ENCODE peak calls at places on chromosomes 11 and 22, in five cellular contexts. N is fibroblast of lung, J is IMR-90, E is endodermal cell, G is colonic mucosa. L is an unnamed sample. For H3K9me3, the result is how much of the 10 kb centered on the place peaks cover.

GRCh38 chr11:34552270-34552669 is 38.7 kb upstream of the ELF5 start:
- DNase-seq in N (no peak), J (no peak), E (no peak), G (no peak), L (no peak)

GRCh38 chr11:7901319-7901854 is 29.7 kb downstream of the OR10A6 start:
- DNase-seq in N (no peak), J (no peak), E (no peak), G (no peak), L (no peak)

GRCh38 chr11:77093987-77094840 is 8.4 kb upstream of the OMP start:
- DNase-seq in N (no peak), J (no peak), E (no peak), G (no peak), L (peak)

GRCh38 chr22:18068381-18068988 is 9.3 kb upstream of the PEX26 start:
- DNase-seq in N (peak), J (peak), E (no peak), G (no peak), L (no peak)

GRCh38 chr22:18994780-18995711 is 59.0 kb upstream of the PRODH start:
- DNase-seq in N (no peak), J (no peak), E (peak), G (no peak), L (peak)

GRCh38 chr11:11969380-11970215 is 38.8 kb downstream of the DKK3 start:
- DNase-seq in N (no peak), J (no peak), E (no peak), G (no peak), L (no peak)

GRCh38 chr22:36021649-36022048 is 7.0 kb downstream of the RBFOX2 start:
- DNase-seq in N (peak), J (no peak), E (no peak), G (no peak), L (no peak)

GRCh38 chr22:23305922-23306374 is 125.6 kb downstream of the BCR start:
- DNase-seq in N (peak), J (peak), E (no peak), G (no peak), L (peak)

GRCh38 chr11:62017878-62018642 is 50.6 kb upstream of the FTH1 start:
- DNase-seq in N (no peak), J (no peak), E (no peak), G (no peak), L (no peak)

GRCh38 chr11:12044799-12045198 is 36.4 kb upstream of the DKK3 start:
- DNase-seq in N (no peak), J (no peak), E (no peak), G (no peak), L (no peak)

GRCh38 chr11:2813141-2813908 is 72.2 kb downstream of the CDKN1C start:
- DNase-seq in N (peak), J (peak), E (no peak), G (no peak), L (no peak)

GRCh38 chr22:39311592-39312400 is 7.6 kb downstream of the RPL3 start:
- DNase-seq in N (no peak), J (no peak), E (peak), G (no peak), L (no peak)

GRCh38 chr11:3796796-3797328 is 492 bp downstream of the NUP98 start:
- DNase-seq in N (no peak), J (no peak), E (no peak), G (no peak), L (no peak)

GRCh38 chr11:9840460-9841004 is 176.7 kb downstream of the SWAP70 start:
- DNase-seq in N (no peak), J (no peak), E (no peak), G (no peak), L (no peak)

GRCh38 chr11:100752371-100753073 is 65.4 kb downstream of the ARHGAP42 start:
- DNase-seq in N (no peak), J (no peak), E (no peak), G (no peak), L (no peak)

GRCh38 chr22:37269930-37270678 is 12.2 kb upstream of the CYTH4 start:
- DNase-seq in N (no peak), J (no peak), E (no peak), G (no peak), L (no peak)

GRCh38 chr11:34044664-34045485 is 6.7 kb upstream of the CAPRIN1 start:
- DNase-seq in N (peak), J (peak), E (peak), G (no peak), L (no peak)

GRCh38 chr11:78295347-78295746 is 106.6 kb downstream of the USP35 start:
- DNase-seq in N (no peak), J (no peak), E (no peak), G (no peak), L (no peak)

GRCh38 chr11:117443269-117444186 is 115.9 kb downstream of the CEP164 start:
- DNase-seq in N (peak), J (peak), E (peak), G (peak), L (peak)

GRCh38 chr11:111344032-111344431 is 35.0 kb downstream of the POU2AF1 start:
- DNase-seq in N (peak), J (peak), E (peak), G (no peak), L (no peak)

GRCh38 chr11:76209956-76210885 is 3.9 kb upstream of the WNT11 start:
- DNase-seq in N (peak), J (peak), E (peak), G (peak), L (peak)

GRCh38 chr11:57049749-57050148 is 61.0 kb downstream of the OR5AK2 start:
- DNase-seq in N (no peak), J (no peak), E (no peak), G (no peak), L (no peak)

GRCh38 chr11:85661972-85662664 is 2.8 kb downstream of the CREBZF start:
- DNase-seq in N (peak), J (peak), E (no peak), G (no peak), L (no peak)

GRCh38 chr11:67642490-67643120 is 3.0 kb upstream of the TBX10 start:
- DNase-seq in N (no peak), J (no peak), E (no peak), G (peak), L (no peak)

GRCh38 chr11:119417726-119418540 is 5.0 kb downstream of the THY1 start:
- DNase-seq in N (peak), J (peak), E (no peak), G (no peak), L (no peak)

GRCh38 chr22:23888615-23889401 is 5.4 kb upstream of the MIF start:
- DNase-seq in N (peak), J (peak), E (peak), G (no peak), L (no peak)

GRCh38 chr11:122723576-122723975 is 68.1 kb downstream of the UBASH3B start:
- DNase-seq in N (no peak), J (peak), E (no peak), G (no peak), L (no peak)

GRCh38 chr22:33405194-33405593 is 347.0 kb upstream of the SYN3 start:
- DNase-seq in N (no peak), J (no peak), E (no peak), G (no peak), L (peak)

GRCh38 chr11:24357620-24358386 is 139.1 kb upstream of the LUZP2 start:
- DNase-seq in N (no peak), J (no peak), E (peak), G (no peak), L (no peak)

GRCh38 chr22:46753360-46753759 is 9.1 kb upstream of the TBC1D22A start:
- DNase-seq in N (no peak), J (no peak), E (no peak), G (no peak), L (no peak)

GRCh38 chr11:130451261-130452019 is 3.0 kb downstream of the ADAMTS15 start:
- DNase-seq in N (peak), J (peak), E (no peak), G (peak), L (no peak)

GRCh38 chr11:99822846-99823565 is 802.3 kb downstream of the CNTN5 start:
- DNase-seq in N (no peak), J (peak), E (no peak), G (no peak), L (no peak)

GRCh38 chr11:29657709-29658108 is 359.1 kb downstream of the KCNA4 start:
- DNase-seq in N (no peak), J (no peak), E (no peak), G (no peak), L (no peak)

GRCh38 chr11:37786214-37786755 is 1188.2 kb upstream of the RAG2 start:
- DNase-seq in N (peak), J (peak), E (no peak), G (no peak), L (no peak)

GRCh38 chr11:123273616-123274015 is 78.6 kb upstream of the CLMP start:
- DNase-seq in N (no peak), J (no peak), E (no peak), G (no peak), L (no peak)

DNA sequence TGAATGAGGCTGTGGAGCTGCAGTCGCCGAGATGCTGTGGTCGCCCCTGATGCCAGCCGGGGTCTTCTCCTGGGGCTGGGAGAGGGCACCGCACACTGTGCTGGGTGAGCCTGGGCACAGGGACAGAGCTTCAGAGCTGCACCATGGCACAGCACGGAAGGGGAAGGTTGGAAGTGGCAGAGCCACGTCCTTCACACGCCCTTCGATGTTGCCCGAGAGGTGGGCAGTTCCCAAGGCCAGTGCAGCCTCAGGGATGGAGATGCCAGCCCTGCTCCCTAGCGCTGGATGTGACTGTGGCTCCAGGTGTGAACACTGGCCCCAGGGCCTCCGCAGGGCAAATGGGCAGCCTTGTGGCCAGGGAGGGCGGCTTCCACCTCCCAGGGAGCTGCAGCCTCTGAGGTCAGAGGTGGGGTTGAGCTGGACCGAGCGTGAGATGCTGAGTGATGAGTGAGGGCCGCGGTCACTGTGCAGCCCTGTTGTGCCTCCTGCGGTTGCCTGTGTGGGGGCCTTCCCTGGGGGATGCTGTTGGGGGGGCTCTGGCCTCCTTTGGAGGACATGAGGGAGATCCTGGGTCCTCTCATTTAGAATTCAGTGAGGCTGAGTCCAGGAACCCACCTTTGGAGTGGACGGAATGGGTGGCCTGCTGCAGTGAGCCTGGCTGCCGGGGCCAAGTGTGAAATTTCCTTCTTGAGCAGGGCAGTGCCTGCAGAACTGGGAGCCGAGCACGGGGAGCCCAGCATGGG is 1090.0 kb downstream of the BRD1 start:
- DNase-seq in N (no peak), J (no peak), E (no peak), G (no peak), L (no peak)
- H3K9me3 ChIP-seq in N (under half), J (half or more), E (under half), G (under half), L (under half)

GRCh38 chr11:69992943-69993694 is 85.0 kb upstream of the ANO1 start:
- DNase-seq in N (no peak), J (no peak), E (no peak), G (peak), L (no peak)
- H3K9me3 ChIP-seq in N (under half), J (under half), E (under half), G (under half), L (under half)

GRCh38 chr11:64130618-64131017 is 35.3 kb downstream of the MACROD1 start:
- DNase-seq in N (no peak), J (no peak), E (no peak), G (no peak), L (peak)

GRCh38 chr11:64132388-64132771 is 33.5 kb downstream of the MACROD1 start:
- DNase-seq in N (no peak), J (no peak), E (no peak), G (no peak), L (no peak)

GRCh38 chr11:64134963-64135362 is 30.9 kb downstream of the MACROD1 start:
- DNase-seq in N (no peak), J (no peak), E (no peak), G (no peak), L (no peak)

GRCh38 chr11:64131657-64132387 is 34.1 kb downstream of the MACROD1 start:
- DNase-seq in N (no peak), J (no peak), E (no peak), G (no peak), L (no peak)

DNA sequence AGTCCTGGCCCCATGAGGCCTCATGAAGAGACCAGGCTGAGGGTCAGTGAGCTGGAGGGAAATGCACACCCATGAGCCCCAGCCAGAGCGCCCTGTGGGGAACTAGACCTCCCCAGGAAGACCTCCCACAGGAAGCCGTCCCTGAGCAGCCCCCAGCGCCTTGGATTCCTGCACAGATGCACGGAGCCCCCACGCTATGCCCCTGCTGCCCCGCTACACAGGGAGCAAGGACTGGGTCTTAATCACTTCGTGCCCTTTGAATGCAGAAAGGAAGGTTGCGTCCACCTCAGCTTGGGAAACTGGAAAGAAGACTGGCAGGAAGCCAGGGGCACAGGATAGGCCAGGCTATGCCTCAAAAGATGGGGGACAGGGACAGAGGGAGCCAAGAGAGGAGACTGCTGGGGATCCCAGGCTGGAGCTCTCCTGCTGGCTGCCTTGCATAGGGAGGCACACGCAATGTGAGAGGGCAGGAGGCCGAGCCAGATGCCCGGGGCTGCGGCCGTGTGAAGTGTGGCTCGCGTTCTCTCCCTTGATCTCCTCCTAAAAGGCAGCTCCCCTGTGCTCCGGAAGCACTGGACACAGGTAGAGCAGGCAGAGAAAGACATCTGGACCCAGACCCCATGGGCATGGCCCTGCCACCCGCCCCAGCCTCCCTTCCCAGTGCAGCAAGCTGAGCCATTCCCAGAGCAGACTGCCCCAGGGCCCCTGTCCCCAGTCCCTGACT is 32.8 kb downstream of the MACROD1 start:
- DNase-seq in N (no peak), J (no peak), E (no peak), G (no peak), L (no peak)
- H3K9me3 ChIP-seq in N (under half), J (under half), E (under half), G (under half), L (under half)

GRCh38 chr11:40754297-40754696 is 705.2 kb downstream of the LRRC4C start:
- DNase-seq in N (no peak), J (no peak), E (no peak), G (no peak), L (no peak)
- H3K9me3 ChIP-seq in N (under half), J (under half), E (under half), G (under half), L (under half)

L was measured in body of pancreas.